ENCODE peak calls at places on chromosomes 6 and 20, in four cellular contexts. B is stimulated activated naive CD4-positive, alpha-beta T cell; K is breast epithelium; R is effector memory CD4-positive, alpha-beta T cell. S is an unnamed sample.

GRCh38 chr20:46296526-46297250 is 11.6 kb downstream of the CDH22 start:
- DNase-seq in B (no peak), K (no peak), R (no peak), S (no peak)

GRCh38 chr6:2196079-2196679 is 49.2 kb downstream of the GMDS start:
- DNase-seq in B (peak; percentile 48), K (no peak), R (no peak), S (peak; percentile 10)

GRCh38 chr20:50824137-50824536 is 29.3 kb downstream of the BCAS4 start:
- DNase-seq in B (no peak), K (peak; percentile 76), R (no peak), S (no peak)

GRCh38 chr6:99151634-99152344 is 197.7 kb downstream of the FAXC start:
- DNase-seq in B (no peak), K (no peak), R (no peak), S (no peak)

GRCh38 chr6:39950125-39950720 is 16.0 kb upstream of the MOCS1 start:
- DNase-seq in B (no peak), K (no peak), R (no peak), S (no peak)

GRCh38 chr20:64242797-64243475 is 12.6 kb upstream of the PCMTD2 start:
- DNase-seq in B (no peak), K (no peak), R (no peak), S (no peak)

GRCh38 chr6:144471986-144472385 is 186.9 kb downstream of the UTRN start:
- DNase-seq in B (no peak), K (no peak), R (no peak), S (no peak)

GRCh38 chr6:41642090-41642959 is 4.1 kb downstream of the MDFI start:
- DNase-seq in B (no peak), K (no peak), R (no peak), S (no peak)

GRCh38 chr6:163338671-163339405 is 75.7 kb upstream of the QKI start:
- DNase-seq in B (no peak), K (no peak), R (no peak), S (no peak)

GRCh38 chr6:129006685-129007514 is 124.0 kb downstream of the LAMA2 start:
- DNase-seq in B (no peak), K (no peak), R (no peak), S (no peak)

GRCh38 chr6:83430606-83431544 is at the start of gene ME1:
- DNase-seq in B (no peak), K (peak; percentile 22), R (peak; percentile 6), S (no peak)

GRCh38 chr6:35452186-35453090 is at the start of gene FANCE:
- DNase-seq in B (peak; percentile 82), K (peak; percentile 89), R (peak; percentile 83), S (peak; percentile 73)

GRCh38 chr6:80435457-80435856 is 329.0 kb downstream of the BCKDHB start:
- DNase-seq in B (no peak), K (no peak), R (no peak), S (no peak)

GRCh38 chr6:25366785-25367657 is 87.8 kb downstream of the CARMIL1 start:
- DNase-seq in B (peak; percentile 81), K (no peak), R (peak; percentile 1), S (peak; percentile 18)

GRCh38 chr20:45100563-45101245 is at the start of gene KCNS1:
- DNase-seq in B (no peak), K (no peak), R (no peak), S (no peak)

GRCh38 chr6:53313784-53314382 is 34.9 kb downstream of the ELOVL5 start:
- DNase-seq in B (no peak), K (no peak), R (no peak), S (no peak)

GRCh38 chr6:27139753-27140522 is 107.6 kb upstream of the PRSS16 start:
- DNase-seq in B (no peak), K (no peak), R (no peak), S (no peak)

GRCh38 chr6:35370124-35370741 is 27.9 kb downstream of the PPARD start:
- DNase-seq in B (no peak), K (peak; percentile 44), R (peak; percentile 18), S (no peak)

GRCh38 chr20:45445805-45446562 is 23.6 kb upstream of the WFDC2 start:
- DNase-seq in B (no peak), K (no peak), R (no peak), S (no peak)

GRCh38 chr20:37681384-37681977 is 12.3 kb upstream of the CTNNBL1 start:
- DNase-seq in B (no peak), K (no peak), R (no peak), S (no peak)

GRCh38 chr6:44733868-44734267 is 346.4 kb downstream of the CDC5L start:
- DNase-seq in B (no peak), K (no peak), R (no peak), S (no peak)

GRCh38 chr6:148325316-148326068 is 17.1 kb upstream of the SASH1 start:
- DNase-seq in B (no peak), K (no peak), R (no peak), S (no peak)

GRCh38 chr20:63032861-63033634 is 26.3 kb upstream of the BHLHE23 start:
- DNase-seq in B (peak; percentile 32), K (no peak), R (no peak), S (no peak)

GRCh38 chr6:51350308-51350904 is 531.7 kb downstream of the TFAP2B start:
- DNase-seq in B (no peak), K (no peak), R (no peak), S (no peak)

GRCh38 chr20:21154692-21155091 is 28.8 kb downstream of the KIZ start:
- DNase-seq in B (no peak), K (no peak), R (no peak), S (no peak)

GRCh38 chr6:43716099-43716498 is 28.5 kb upstream of the MRPS18A start:
- DNase-seq in B (no peak), K (no peak), R (no peak), S (no peak)

GRCh38 chr20:61631770-61632169 is 379.7 kb downstream of the CDH4 start:
- DNase-seq in B (no peak), K (no peak), R (no peak), S (no peak)

S was measured in T follicular helper cell.